ENCODE peak calls at places on chromosomes 13 and 19, in nine cellular contexts. One of them, this sample, is unnamed.

GRCh38 chr13:102401755-102402154 is at the start of gene FGF14:
- DNase-seq in stromal cell of bone marrow: no peak
- DNase-seq in NCI-H1930: no peak
- DNase-seq in posterior cingulate gyrus: no peak
- DNase-seq in hypothalamus: no peak
- DNase-seq in cardiac fibroblast: no peak
- DNase-seq in AG08396: no peak
- DNase-seq in bronchial epithelial cell: no peak
- DNase-seq in NCI-H2081 treated with DMSO at 0.1 percent for 48 hours: no peak
- DNase-seq in this sample: no peak

GRCh38 chr19:44341794-44342193 is 14.7 kb downstream of the ZNF112 start:
- DNase-seq in stromal cell of bone marrow: no peak
- DNase-seq in NCI-H1930: no peak
- DNase-seq in posterior cingulate gyrus: no peak
- DNase-seq in hypothalamus: no peak
- DNase-seq in cardiac fibroblast: no peak
- DNase-seq in AG08396: no peak
- DNase-seq in bronchial epithelial cell: no peak
- DNase-seq in NCI-H2081 treated with DMSO at 0.1 percent for 48 hours: no peak
- DNase-seq in this sample: no peak

GRCh38 chr19:44925114-44925891 is 10.9 kb downstream of the APOC1 start:
- DNase-seq in stromal cell of bone marrow: peak
- DNase-seq in NCI-H1930: no peak
- DNase-seq in posterior cingulate gyrus: peak
- DNase-seq in hypothalamus: peak
- DNase-seq in cardiac fibroblast: peak
- DNase-seq in AG08396: peak
- DNase-seq in bronchial epithelial cell: no peak
- DNase-seq in NCI-H2081 treated with DMSO at 0.1 percent for 48 hours: no peak
- DNase-seq in this sample: no peak

GRCh38 chr19:3648037-3648905 is 21.7 kb upstream of the CACTIN start:
- DNase-seq in stromal cell of bone marrow: no peak
- DNase-seq in NCI-H1930: no peak
- DNase-seq in posterior cingulate gyrus: no peak
- DNase-seq in hypothalamus: no peak
- DNase-seq in cardiac fibroblast: no peak
- DNase-seq in AG08396: no peak
- DNase-seq in bronchial epithelial cell: no peak
- DNase-seq in NCI-H2081 treated with DMSO at 0.1 percent for 48 hours: no peak
- DNase-seq in this sample: no peak

GRCh38 chr13:32264407-32264806 is 50.8 kb downstream of the ZAR1L start:
- DNase-seq in stromal cell of bone marrow: peak
- DNase-seq in NCI-H1930: no peak
- DNase-seq in posterior cingulate gyrus: no peak
- DNase-seq in hypothalamus: no peak
- DNase-seq in cardiac fibroblast: peak
- DNase-seq in AG08396: no peak
- DNase-seq in bronchial epithelial cell: peak
- DNase-seq in NCI-H2081 treated with DMSO at 0.1 percent for 48 hours: no peak
- DNase-seq in this sample: peak

GRCh38 chr13:70253834-70254233 is 145.6 kb upstream of the KLHL1 start:
- DNase-seq in stromal cell of bone marrow: no peak
- DNase-seq in NCI-H1930: no peak
- DNase-seq in posterior cingulate gyrus: no peak
- DNase-seq in hypothalamus: no peak
- DNase-seq in cardiac fibroblast: peak
- DNase-seq in AG08396: no peak
- DNase-seq in bronchial epithelial cell: peak
- DNase-seq in NCI-H2081 treated with DMSO at 0.1 percent for 48 hours: peak
- DNase-seq in this sample: peak

GRCh38 chr13:75329723-75330122 is 152.2 kb downstream of the TBC1D4 start:
- DNase-seq in stromal cell of bone marrow: no peak
- DNase-seq in NCI-H1930: no peak
- DNase-seq in posterior cingulate gyrus: no peak
- DNase-seq in hypothalamus: no peak
- DNase-seq in cardiac fibroblast: no peak
- DNase-seq in AG08396: no peak
- DNase-seq in bronchial epithelial cell: peak
- DNase-seq in NCI-H2081 treated with DMSO at 0.1 percent for 48 hours: no peak
- DNase-seq in this sample: peak

GRCh38 chr19:5641171-5641570 is 18.3 kb downstream of the SAFB start:
- DNase-seq in stromal cell of bone marrow: no peak
- DNase-seq in NCI-H1930: no peak
- DNase-seq in posterior cingulate gyrus: no peak
- DNase-seq in hypothalamus: no peak
- DNase-seq in cardiac fibroblast: no peak
- DNase-seq in AG08396: no peak
- DNase-seq in bronchial epithelial cell: peak
- DNase-seq in NCI-H2081 treated with DMSO at 0.1 percent for 48 hours: no peak
- DNase-seq in this sample: no peak

GRCh38 chr13:114077121-114077937 is 55.1 kb downstream of the RASA3 start:
- DNase-seq in stromal cell of bone marrow: no peak
- DNase-seq in NCI-H1930: no peak
- DNase-seq in posterior cingulate gyrus: peak
- DNase-seq in hypothalamus: no peak
- DNase-seq in cardiac fibroblast: no peak
- DNase-seq in AG08396: no peak
- DNase-seq in bronchial epithelial cell: no peak
- DNase-seq in NCI-H2081 treated with DMSO at 0.1 percent for 48 hours: no peak
- DNase-seq in this sample: no peak

GRCh38 chr13:95497307-95497943 is 55.1 kb upstream of the CLDN10 start:
- DNase-seq in stromal cell of bone marrow: no peak
- DNase-seq in NCI-H1930: no peak
- DNase-seq in posterior cingulate gyrus: peak
- DNase-seq in hypothalamus: peak
- DNase-seq in cardiac fibroblast: no peak
- DNase-seq in AG08396: no peak
- DNase-seq in bronchial epithelial cell: no peak
- DNase-seq in NCI-H2081 treated with DMSO at 0.1 percent for 48 hours: no peak
- DNase-seq in this sample: no peak

GRCh38 chr19:56137405-56137804 is 3.7 kb upstream of the ZNF444 start:
- DNase-seq in stromal cell of bone marrow: no peak
- DNase-seq in NCI-H1930: no peak
- DNase-seq in posterior cingulate gyrus: no peak
- DNase-seq in hypothalamus: no peak
- DNase-seq in cardiac fibroblast: no peak
- DNase-seq in AG08396: no peak
- DNase-seq in bronchial epithelial cell: no peak
- DNase-seq in NCI-H2081 treated with DMSO at 0.1 percent for 48 hours: no peak
- DNase-seq in this sample: no peak

GRCh38 chr19:29211562-29212416 is 1.2 kb downstream of the UQCRFS1 start:
- DNase-seq in stromal cell of bone marrow: no peak
- DNase-seq in NCI-H1930: no peak
- DNase-seq in posterior cingulate gyrus: no peak
- DNase-seq in hypothalamus: no peak
- DNase-seq in cardiac fibroblast: peak
- DNase-seq in AG08396: peak
- DNase-seq in bronchial epithelial cell: no peak
- DNase-seq in NCI-H2081 treated with DMSO at 0.1 percent for 48 hours: no peak
- DNase-seq in this sample: peak

GRCh38 chr19:18650468-18651001 is 13.7 kb downstream of the KLHL26 start:
- DNase-seq in stromal cell of bone marrow: peak
- DNase-seq in NCI-H1930: no peak
- DNase-seq in posterior cingulate gyrus: no peak
- DNase-seq in hypothalamus: no peak
- DNase-seq in cardiac fibroblast: peak
- DNase-seq in AG08396: peak
- DNase-seq in bronchial epithelial cell: no peak
- DNase-seq in NCI-H2081 treated with DMSO at 0.1 percent for 48 hours: no peak
- DNase-seq in this sample: no peak

GRCh38 chr19:3849092-3849491 is 19.7 kb downstream of the ZFR2 start:
- DNase-seq in stromal cell of bone marrow: no peak
- DNase-seq in NCI-H1930: no peak
- DNase-seq in posterior cingulate gyrus: no peak
- DNase-seq in hypothalamus: no peak
- DNase-seq in cardiac fibroblast: no peak
- DNase-seq in AG08396: no peak
- DNase-seq in bronchial epithelial cell: peak
- DNase-seq in NCI-H2081 treated with DMSO at 0.1 percent for 48 hours: no peak
- DNase-seq in this sample: peak

GRCh38 chr19:2255982-2256685 is at the start of gene JSRP1:
- DNase-seq in stromal cell of bone marrow: no peak
- DNase-seq in NCI-H1930: no peak
- DNase-seq in posterior cingulate gyrus: no peak
- DNase-seq in hypothalamus: no peak
- DNase-seq in cardiac fibroblast: no peak
- DNase-seq in AG08396: no peak
- DNase-seq in bronchial epithelial cell: no peak
- DNase-seq in NCI-H2081 treated with DMSO at 0.1 percent for 48 hours: no peak
- DNase-seq in this sample: no peak

GRCh38 chr13:109794095-109794494 is 7.7 kb upstream of the IRS2 start:
- DNase-seq in stromal cell of bone marrow: no peak
- DNase-seq in NCI-H1930: no peak
- DNase-seq in posterior cingulate gyrus: no peak
- DNase-seq in hypothalamus: no peak
- DNase-seq in cardiac fibroblast: no peak
- DNase-seq in AG08396: no peak
- DNase-seq in bronchial epithelial cell: peak
- DNase-seq in NCI-H2081 treated with DMSO at 0.1 percent for 48 hours: no peak
- DNase-seq in this sample: no peak

GRCh38 chr13:49248433-49249002 is 793 bp downstream of the CDADC1 start:
- DNase-seq in stromal cell of bone marrow: peak
- DNase-seq in NCI-H1930: no peak
- DNase-seq in posterior cingulate gyrus: no peak
- DNase-seq in hypothalamus: no peak
- DNase-seq in cardiac fibroblast: peak
- DNase-seq in AG08396: peak
- DNase-seq in bronchial epithelial cell: peak
- DNase-seq in NCI-H2081 treated with DMSO at 0.1 percent for 48 hours: no peak
- DNase-seq in this sample: no peak

GRCh38 chr19:1776606-1777147 is 23.4 kb downstream of the ONECUT3 start:
- DNase-seq in stromal cell of bone marrow: no peak
- DNase-seq in NCI-H1930: no peak
- DNase-seq in posterior cingulate gyrus: no peak
- DNase-seq in hypothalamus: no peak
- DNase-seq in cardiac fibroblast: no peak
- DNase-seq in AG08396: no peak
- DNase-seq in bronchial epithelial cell: no peak
- DNase-seq in NCI-H2081 treated with DMSO at 0.1 percent for 48 hours: no peak
- DNase-seq in this sample: no peak

GRCh38 chr13:42040730-42041016 is 7.8 kb upstream of the DGKH start:
- DNase-seq in stromal cell of bone marrow: no peak
- DNase-seq in NCI-H1930: no peak
- DNase-seq in posterior cingulate gyrus: no peak
- DNase-seq in hypothalamus: peak
- DNase-seq in cardiac fibroblast: no peak
- DNase-seq in AG08396: no peak
- DNase-seq in bronchial epithelial cell: no peak
- DNase-seq in NCI-H2081 treated with DMSO at 0.1 percent for 48 hours: no peak
- DNase-seq in this sample: no peak

GRCh38 chr19:33419763-33420080 is 46.2 kb downstream of the CEBPG start:
- DNase-seq in stromal cell of bone marrow: no peak
- DNase-seq in NCI-H1930: no peak
- DNase-seq in posterior cingulate gyrus: no peak
- DNase-seq in hypothalamus: no peak
- DNase-seq in cardiac fibroblast: no peak
- DNase-seq in AG08396: no peak
- DNase-seq in bronchial epithelial cell: no peak
- DNase-seq in NCI-H2081 treated with DMSO at 0.1 percent for 48 hours: no peak
- DNase-seq in this sample: no peak

GRCh38 chr13:74035881-74036280 is 98.3 kb downstream of the KLF12 start:
- DNase-seq in stromal cell of bone marrow: no peak
- DNase-seq in NCI-H1930: no peak
- DNase-seq in posterior cingulate gyrus: no peak
- DNase-seq in hypothalamus: no peak
- DNase-seq in cardiac fibroblast: no peak
- DNase-seq in AG08396: no peak
- DNase-seq in bronchial epithelial cell: no peak
- DNase-seq in NCI-H2081 treated with DMSO at 0.1 percent for 48 hours: no peak
- DNase-seq in this sample: no peak